ENCODE peak calls at places on chromosomes 1 and 21, in ten cellular contexts. C, N, Y, K, R, O, L, M, Q and J are unnamed samples. For H3K9me3, the result is how much of the 10 kb centered on the place peaks cover.

GRCh38 chr1:185636848-185637247 is 97.3 kb upstream of the HMCN1 start:
- DNase-seq in C (no peak), N (no peak), Y (no peak), K (peak), R (no peak), O (no peak), L (no peak), M (no peak), Q (no peak), J (no peak)

GRCh38 chr1:236890152-236891056 is 95.3 kb downstream of the MTR start:
- DNase-seq in C (no peak), N (no peak), Y (no peak), K (no peak), R (no peak), O (peak), L (peak), M (no peak), Q (no peak), J (no peak)

GRCh38 chr21:40208960-40209359 is 341.7 kb downstream of the PCP4 start:
- DNase-seq in C (no peak), N (no peak), Y (no peak), K (no peak), R (no peak), O (no peak), L (no peak), M (no peak), Q (no peak), J (no peak)

GRCh38 chr1:109490029-109490933 is 3.6 kb upstream of the CYB561D1 start:
- DNase-seq in C (peak), N (peak), Y (peak), K (peak), R (peak), O (peak), L (peak), M (no peak), Q (no peak), J (peak)

GRCh38 chr1:62159940-62160348 is 34.7 kb upstream of the L1TD1 start:
- DNase-seq in C (no peak), N (no peak), Y (no peak), K (no peak), R (no peak), O (no peak), L (no peak), M (no peak), Q (no peak), J (no peak)

GRCh38 chr1:56576880-56577858 is 2.2 kb downstream of the PLPP3 start:
- DNase-seq in C (peak), N (peak), Y (no peak), K (peak), R (no peak), O (no peak), L (peak), M (no peak), Q (no peak), J (peak)

GRCh38 chr1:59499956-59500569 is 203.2 kb downstream of the FGGY start:
- DNase-seq in C (peak), N (no peak), Y (no peak), K (no peak), R (no peak), O (no peak), L (peak), M (no peak), Q (no peak), J (no peak)

GRCh38 chr1:114352797-114353196 is 158.2 kb downstream of the TRIM33 start:
- DNase-seq in C (no peak), N (no peak), Y (no peak), K (no peak), R (no peak), O (peak), L (no peak), M (no peak), Q (no peak), J (no peak)

GRCh38 chr1:32984090-32984828 is 19.6 kb upstream of the RNF19B start:
- DNase-seq in C (no peak), N (no peak), Y (no peak), K (no peak), R (no peak), O (peak), L (no peak), M (no peak), Q (no peak), J (no peak)

GRCh38 chr1:248521856-248522255 is 14.0 kb downstream of the OR2G6 start:
- DNase-seq in C (no peak), N (no peak), Y (peak), K (no peak), R (no peak), O (no peak), L (no peak), M (peak), Q (no peak), J (no peak)

GRCh38 chr1:177118901-177119300 is 45.6 kb downstream of the ASTN1 start:
- DNase-seq in C (no peak), N (no peak), Y (no peak), K (no peak), R (no peak), O (no peak), L (no peak), M (no peak), Q (no peak), J (no peak)

GRCh38 chr1:198699167-198700015 is 60.6 kb downstream of the PTPRC start:
- DNase-seq in C (peak), N (no peak), Y (peak), K (peak), R (peak), O (peak), L (peak), M (peak), Q (no peak), J (peak)

GRCh38 chr1:159025043-159025442 is 15.3 kb downstream of the IFI16 start:
- DNase-seq in C (no peak), N (no peak), Y (no peak), K (no peak), R (no peak), O (peak), L (no peak), M (no peak), Q (no peak), J (no peak)

GRCh38 chr1:31572323-31573104 is 3.8 kb upstream of the TINAGL1 start:
- DNase-seq in C (no peak), N (peak), Y (no peak), K (peak), R (no peak), O (no peak), L (no peak), M (no peak), Q (no peak), J (peak)

GRCh38 chr1:89952021-89952995 is 42.6 kb upstream of the ZNF326 start:
- DNase-seq in C (peak), N (no peak), Y (no peak), K (no peak), R (no peak), O (no peak), L (no peak), M (no peak), Q (no peak), J (no peak)

GRCh38 chr1:11906870-11907269 is 19.4 kb downstream of the KIAA2013 start:
- DNase-seq in C (no peak), N (no peak), Y (no peak), K (no peak), R (no peak), O (no peak), L (no peak), M (no peak), Q (no peak), J (no peak)

GRCh38 chr1:15848143-15848928 is 829 bp downstream of the SPEN start:
- DNase-seq in C (no peak), N (no peak), Y (peak), K (peak), R (peak), O (peak), L (peak), M (peak), Q (no peak), J (peak)

GRCh38 chr1:40945491-40945973 is 34.0 kb upstream of the CTPS1 start:
- DNase-seq in C (no peak), N (no peak), Y (no peak), K (no peak), R (no peak), O (no peak), L (no peak), M (no peak), Q (no peak), J (no peak)

GRCh38 chr1:157437301-157437700 is 115.0 kb downstream of the FCRL5 start:
- DNase-seq in C (no peak), N (no peak), Y (no peak), K (no peak), R (no peak), O (no peak), L (no peak), M (no peak), Q (no peak), J (no peak)

GRCh38 chr1:27021347-27022031 is 8.8 kb upstream of the TENT5B start:
- DNase-seq in C (no peak), N (no peak), Y (peak), K (no peak), R (no peak), O (peak), L (no peak), M (no peak), Q (no peak), J (no peak)

GRCh38 chr1:206809504-206810084 is 37.3 kb upstream of the IL10 start:
- DNase-seq in C (peak), N (no peak), Y (no peak), K (peak), R (no peak), O (no peak), L (peak), M (no peak), Q (no peak), J (no peak)

GRCh38 chr1:47536646-47537118 is 98.8 kb downstream of the FOXD2 start:
- DNase-seq in C (no peak), N (no peak), Y (no peak), K (no peak), R (no peak), O (no peak), L (no peak), M (peak), Q (no peak), J (peak)

GRCh38 chr1:16978589-16979474 is 1.6 kb downstream of the MFAP2 start:
- DNase-seq in C (no peak), N (peak), Y (peak), K (no peak), R (peak), O (peak), L (peak), M (no peak), Q (peak), J (no peak)

GRCh38 chr1:18482721-18483425 is 2.1 kb downstream of the KLHDC7A start:
- DNase-seq in C (no peak), N (no peak), Y (no peak), K (no peak), R (no peak), O (no peak), L (no peak), M (no peak), Q (no peak), J (no peak)

GRCh38 chr1:16012590-16013219 is 5.1 kb downstream of the HSPB7 start:
- DNase-seq in C (peak), N (peak), Y (peak), K (no peak), R (peak), O (peak), L (peak), M (peak), Q (no peak), J (peak)

GRCh38 chr1:223258751-223259177 is 105.2 kb downstream of the SUSD4 start:
- DNase-seq in C (peak), N (no peak), Y (no peak), K (peak), R (no peak), O (no peak), L (peak), M (no peak), Q (peak), J (peak)

GRCh38 chr21:35508389-35508888 is 459.3 kb upstream of the RUNX1 start:
- DNase-seq in C (peak), N (peak), Y (peak), K (peak), R (peak), O (peak), L (peak), M (peak), Q (peak), J (peak)

GRCh38 chr1:9164537-9164910 is 35.6 kb upstream of the GPR157 start:
- DNase-seq in C (no peak), N (no peak), Y (no peak), K (no peak), R (no peak), O (no peak), L (no peak), M (no peak), Q (no peak), J (no peak)

GRCh38 chr1:87437663-87438295 is 109.1 kb downstream of the LMO4 start:
- DNase-seq in C (no peak), N (no peak), Y (no peak), K (no peak), R (no peak), O (no peak), L (no peak), M (no peak), Q (no peak), J (no peak)

GRCh38 chr1:92791487-92792058 is 6.7 kb upstream of the EVI5 start:
- DNase-seq in C (no peak), N (no peak), Y (no peak), K (no peak), R (no peak), O (no peak), L (no peak), M (no peak), Q (no peak), J (no peak)

GRCh38 chr1:153783233-153784190 is 8.3 kb downstream of the SLC27A3 start:
- DNase-seq in C (peak), N (peak), Y (peak), K (peak), R (peak), O (peak), L (peak), M (peak), Q (peak), J (peak)

GRCh38 chr1:160797861-160798273 is 1.9 kb downstream of the LY9 start:
- DNase-seq in C (peak), N (no peak), Y (no peak), K (peak), R (no peak), O (no peak), L (no peak), M (no peak), Q (no peak), J (no peak)

GRCh38 chr1:219174672-219175564 is 1.2 kb downstream of the LYPLAL1 start:
- DNase-seq in C (peak), N (peak), Y (peak), K (peak), R (peak), O (peak), L (peak), M (no peak), Q (peak), J (peak)

GRCh38 chr1:50968884-50969610 is 998 bp upstream of the CDKN2C start:
- DNase-seq in C (peak), N (peak), Y (peak), K (peak), R (peak), O (peak), L (peak), M (peak), Q (no peak), J (no peak)

GRCh38 chr1:112719706-112720105 is 4.6 kb upstream of the PPM1J start:
- DNase-seq in C (no peak), N (no peak), Y (no peak), K (no peak), R (no peak), O (no peak), L (no peak), M (no peak), Q (no peak), J (no peak)

GRCh38 chr1:49333946-49334345 is 557.3 kb upstream of the BEND5 start:
- DNase-seq in C (no peak), N (no peak), Y (no peak), K (peak), R (no peak), O (no peak), L (no peak), M (no peak), Q (no peak), J (no peak)
- H3K9me3 ChIP-seq in C (under half), N (under half), Y (under half), K (under half), R (under half), O (under half), L (under half), M (under half), Q (under half), J (under half)

GRCh38 chr1:116368241-116368640 is 4.8 kb upstream of the ATP1A1 start:
- DNase-seq in C (no peak), N (no peak), Y (no peak), K (no peak), R (no peak), O (no peak), L (no peak), M (no peak), Q (no peak), J (no peak)
- H3K9me3 ChIP-seq in C (under half), N (under half), Y (under half), K (under half), R (under half), O (under half), L (under half), M (under half), Q (under half), J (under half)

DNA sequence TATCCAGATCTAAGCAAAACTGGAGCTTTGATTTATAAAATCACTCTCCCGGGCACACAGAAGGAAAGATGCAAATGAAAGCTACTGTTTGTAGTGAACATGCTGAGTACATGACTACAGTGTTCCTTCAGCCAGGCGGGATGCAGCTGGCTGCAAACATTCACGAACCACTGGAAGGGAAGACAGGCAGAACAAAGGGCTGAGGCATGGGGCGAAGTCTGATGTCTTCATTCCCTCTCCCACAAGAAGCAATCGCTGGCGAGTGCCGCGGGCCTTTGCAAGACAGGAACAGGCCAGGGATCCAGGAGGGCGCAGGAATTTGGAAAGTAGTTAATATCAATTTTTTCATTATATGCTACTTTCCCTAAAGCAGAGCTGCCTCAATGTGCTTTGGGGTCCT is 257.8 kb upstream of the AJAP1 start:
- DNase-seq in C (no peak), N (no peak), Y (no peak), K (no peak), R (no peak), O (no peak), L (no peak), M (no peak), Q (no peak), J (no peak)
- H3K9me3 ChIP-seq in C (under half), N (under half), Y (under half), K (under half), R (under half), O (under half), L (under half), M (under half), Q (half or more), J (under half)

GRCh38 chr1:69244211-69244610 is 323.5 kb upstream of the LRRC7 start:
- DNase-seq in C (no peak), N (no peak), Y (no peak), K (no peak), R (no peak), O (no peak), L (no peak), M (no peak), Q (no peak), J (no peak)

GRCh38 chr1:69252696-69253095 is 315.0 kb upstream of the LRRC7 start:
- DNase-seq in C (no peak), N (no peak), Y (no peak), K (peak), R (no peak), O (no peak), L (no peak), M (no peak), Q (no peak), J (no peak)

GRCh38 chr1:69246109-69246508 is 321.6 kb upstream of the LRRC7 start:
- DNase-seq in C (no peak), N (no peak), Y (no peak), K (no peak), R (no peak), O (no peak), L (no peak), M (no peak), Q (no peak), J (no peak)

DNA sequence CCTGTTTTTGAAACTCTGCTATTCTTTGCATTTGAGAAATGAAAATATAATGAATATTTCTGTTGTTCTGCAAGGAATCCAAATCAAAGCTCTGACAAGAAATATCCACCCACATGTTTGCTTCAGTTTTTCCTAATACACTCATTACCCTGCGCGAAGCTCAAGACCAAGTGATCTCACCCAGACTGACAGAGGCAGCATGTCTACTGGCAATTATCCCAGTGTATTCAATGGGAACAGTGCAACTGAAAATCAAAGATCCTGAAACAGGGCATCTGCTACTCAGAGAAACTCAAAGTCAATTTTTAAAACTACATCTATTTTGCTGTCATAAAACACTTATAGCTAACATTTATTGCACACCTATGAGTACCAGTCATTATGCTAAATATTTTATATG is 321.0 kb upstream of the LRRC7 start:
- DNase-seq in C (no peak), N (no peak), Y (no peak), K (no peak), R (no peak), O (no peak), L (no peak), M (no peak), Q (no peak), J (no peak)
- H3K9me3 ChIP-seq in C (under half), N (under half), Y (under half), K (under half), R (under half), O (under half), L (under half), M (under half), Q (under half), J (under half)

DNA sequence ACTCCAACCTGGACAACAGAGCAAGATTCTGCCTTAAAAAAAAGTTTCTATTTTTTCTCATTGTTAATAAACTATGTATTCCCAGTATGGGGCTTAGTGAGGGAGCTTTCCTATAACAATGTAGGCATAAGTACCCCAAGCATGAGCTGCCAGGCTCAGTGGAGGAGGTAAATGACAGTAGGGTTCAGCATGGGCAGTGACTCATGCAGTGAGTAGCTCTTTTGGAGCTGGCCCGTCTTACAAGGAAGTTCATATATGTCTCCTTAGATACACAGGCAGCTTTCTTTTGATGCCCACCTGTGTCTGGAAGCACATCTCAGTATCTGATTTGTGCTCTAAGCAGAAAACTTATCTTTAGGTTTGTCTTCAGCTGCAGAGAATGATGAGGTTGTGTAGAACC is 57.9 kb downstream of the ZNF678 start:
- DNase-seq in C (no peak), N (no peak), Y (no peak), K (no peak), R (no peak), O (no peak), L (no peak), M (no peak), Q (no peak), J (no peak)
- H3K9me3 ChIP-seq in C (half or more), N (under half), Y (under half), K (under half), R (under half), O (under half), L (under half), M (half or more), Q (under half), J (under half)

DNA sequence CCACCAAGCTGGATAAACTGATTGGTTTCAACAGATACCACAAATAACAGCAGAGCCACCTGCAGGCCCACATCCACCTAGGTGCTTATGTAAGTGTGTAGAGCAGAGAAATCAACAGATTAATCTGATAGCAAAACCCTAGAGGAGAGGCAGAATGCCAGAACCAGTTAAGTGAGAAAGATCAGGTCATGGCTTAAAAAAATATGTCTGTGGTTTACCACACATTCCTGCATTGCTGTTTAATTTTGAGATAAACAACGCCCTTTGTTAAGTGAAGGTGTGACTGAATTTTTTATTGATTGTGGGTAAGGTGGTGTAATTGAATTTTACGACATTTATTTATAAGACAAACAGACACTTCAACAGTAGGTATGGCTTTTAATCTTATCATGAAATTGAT is 21.2 kb downstream of the CRNN start:
- DNase-seq in C (peak), N (no peak), Y (no peak), K (peak), R (no peak), O (no peak), L (no peak), M (no peak), Q (no peak), J (no peak)
- H3K9me3 ChIP-seq in C (under half), N (under half), Y (under half), K (under half), R (under half), O (under half), L (under half), M (under half), Q (under half), J (under half)

GRCh38 chr1:244356371-244356770 is 95.3 kb downstream of the ADSS2 start:
- DNase-seq in C (no peak), N (no peak), Y (no peak), K (no peak), R (no peak), O (no peak), L (no peak), M (no peak), Q (no peak), J (no peak)
- H3K9me3 ChIP-seq in C (under half), N (under half), Y (under half), K (under half), R (under half), O (under half), L (under half), M (under half), Q (under half), J (under half)

GRCh38 chr1:29211086-29212030 is 19.4 kb downstream of the MECR start:
- DNase-seq in C (no peak), N (no peak), Y (no peak), K (no peak), R (no peak), O (no peak), L (no peak), M (no peak), Q (no peak), J (no peak)
- H3K9me3 ChIP-seq in C (under half), N (under half), Y (under half), K (under half), R (under half), O (under half), L (under half), M (under half), Q (under half), J (under half)

GRCh38 chr1:233094269-233094668 is 143.9 kb downstream of the NTPCR start:
- DNase-seq in C (no peak), N (no peak), Y (no peak), K (no peak), R (no peak), O (no peak), L (no peak), M (no peak), Q (no peak), J (no peak)
- H3K9me3 ChIP-seq in C (under half), N (under half), Y (under half), K (under half), R (under half), O (under half), L (under half), M (under half), Q (under half), J (under half)